ENCODE peak calls at places on chromosomes 7 and 10, in five cellular contexts. A, F, V, C and H are unnamed samples.
A peak's percentile ranks its signal among the peaks of the same experiment; 100 is the strongest.

GRCh38 chr10:92010026-92010713 is 86.6 kb downstream of the BTAF1 start:
- DNase-seq in V (no peak), F (no peak), C (no peak), A (no peak), H (no peak)

GRCh38 chr7:99092064-99092720 is 51.7 kb downstream of the SMURF1 start:
- DNase-seq in V (no peak), C (no peak), A (no peak), F (no peak), H (no peak)

GRCh38 chr10:95628786-95629185 is 27.7 kb downstream of the ALDH18A1 start:
- DNase-seq in C (no peak), A (no peak), V (no peak), F (no peak), H (no peak)

GRCh38 chr7:28442540-28443420 is 30.5 kb downstream of the CREB5 start:
- DNase-seq in C (no peak), A (no peak), V (no peak), F (no peak), H (no peak)

GRCh38 chr10:19332304-19332703 is 283.7 kb downstream of the MALRD1 start:
- DNase-seq in F (no peak), V (no peak), A (no peak), C (no peak), H (no peak)

GRCh38 chr7:128259131-128260056 is 18.3 kb downstream of the LEP start:
- DNase-seq in A (peak; percentile 58), V (peak; percentile 69), F (no peak), C (no peak), H (no peak)

GRCh38 chr10:65430979-65431378 is 1494.9 kb upstream of the LRRTM3 start:
- DNase-seq in V (no peak), C (no peak), A (no peak), F (no peak), H (no peak)

GRCh38 chr10:33273295-33274002 is 61.0 kb downstream of the NRP1 start:
- DNase-seq in C (peak; percentile 90), F (no peak), A (peak; percentile 90), V (no peak), H (peak; percentile 33)

GRCh38 chr10:13525683-13526082 is 3.1 kb downstream of the BEND7 start:
- DNase-seq in A (no peak), F (no peak), C (no peak), V (no peak), H (no peak)

GRCh38 chr7:80707318-80707717 is 68.9 kb downstream of the CD36 start:
- DNase-seq in C (no peak), F (no peak), V (no peak), A (no peak), H (no peak)

GRCh38 chr10:78655941-78656340 is 412.8 kb upstream of the ZMIZ1 start:
- DNase-seq in V (no peak), A (no peak), C (no peak), F (no peak), H (no peak)

GRCh38 chr10:24449334-24449740 is 240.4 kb downstream of the KIAA1217 start:
- DNase-seq in C (no peak), A (no peak), F (no peak), V (no peak), H (no peak)

GRCh38 chr10:86172296-86172695 is 194.3 kb downstream of the GRID1 start:
- DNase-seq in A (no peak), F (no peak), V (no peak), C (no peak), H (no peak)

GRCh38 chr10:5628366-5628765 is 38.0 kb downstream of the ASB13 start:
- DNase-seq in V (no peak), F (no peak), A (no peak), C (no peak), H (no peak)

GRCh38 chr10:72177454-72177853 is 38.4 kb upstream of the ANAPC16 start:
- DNase-seq in C (no peak), V (no peak), A (no peak), F (no peak), H (no peak)

GRCh38 chr7:141490474-141490873 is 60.7 kb upstream of the AGK start:
- DNase-seq in C (no peak), V (no peak), F (no peak), A (no peak), H (no peak)

GRCh38 chr7:47213276-47213675 is 368.6 kb downstream of the TNS3 start:
- DNase-seq in C (no peak), A (no peak), V (no peak), F (no peak), H (no peak)

GRCh38 chr10:79933961-79934360 is 14.9 kb downstream of the SFTPD start:
- DNase-seq in V (no peak), F (no peak), C (peak; percentile 72), A (no peak), H (no peak)

GRCh38 chr10:119116326-119116951 is 12.5 kb downstream of the DENND10 start:
- DNase-seq in V (no peak), F (no peak), C (no peak), A (no peak), H (no peak)

GRCh38 chr10:89327803-89328441 is at the start of gene IFIT3:
- DNase-seq in F (peak; percentile 32), V (no peak), C (peak; percentile 91), A (peak; percentile 37), H (no peak)

GRCh38 chr10:125375210-125375609 is 214.8 kb upstream of the CTBP2 start:
- DNase-seq in F (no peak), A (no peak), V (no peak), C (no peak), H (no peak)

GRCh38 chr10:87878664-87879459 is 15.4 kb downstream of the PTEN start:
- DNase-seq in A (no peak), V (no peak), C (peak; percentile 54), F (no peak), H (no peak)

GRCh38 chr7:14197280-14197679 is 207.8 kb upstream of the ETV1 start:
- DNase-seq in F (no peak), A (no peak), V (no peak), C (peak; percentile 41), H (no peak)

GRCh38 chr10:130769146-130770017 is 542.1 kb downstream of the TCERG1L start:
- DNase-seq in C (no peak), A (no peak), F (no peak), V (no peak), H (no peak)

GRCh38 chr10:50567384-50567783 is 56.4 kb downstream of the SGMS1 start:
- DNase-seq in A (no peak), V (no peak), F (no peak), C (no peak), H (no peak)

GRCh38 chr10:93383562-93383981 is 98.6 kb downstream of the MYOF start:
- DNase-seq in V (no peak), F (no peak), C (peak; percentile 91), A (no peak), H (no peak)

DNA sequence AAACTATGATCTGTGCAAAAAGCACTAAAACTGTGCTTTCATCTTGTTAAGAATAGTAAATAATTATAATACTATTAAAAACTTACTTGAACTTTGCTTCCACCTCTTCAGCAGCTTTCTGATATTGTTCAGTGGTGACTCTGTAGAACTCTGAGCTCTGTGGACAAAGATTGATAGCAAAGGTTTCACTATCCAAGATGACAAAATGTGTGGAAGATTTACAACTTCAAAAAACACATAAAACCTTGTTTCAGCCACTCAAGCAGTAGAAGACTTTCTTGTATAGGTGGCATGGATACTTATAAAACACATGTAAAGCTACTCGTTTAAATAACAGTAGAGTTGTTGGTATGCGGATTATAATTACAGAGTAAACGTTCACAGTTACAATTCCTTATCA is 243.6 kb downstream of the CHCHD3 start:
- DNase-seq in F (no peak), A (no peak), V (no peak), C (no peak), H (no peak)
- TF ChIP-seq CTCF in F (no peak), A (no peak), V (no peak), C (no peak), H (no peak)

GRCh38 chr10:76026176-76026771 is 594.9 kb downstream of the LRMDA start:
- DNase-seq in F (no peak), V (no peak), C (no peak), A (no peak), H (no peak)

GRCh38 chr10:76025124-76025477 is 593.7 kb downstream of the LRMDA start:
- DNase-seq in F (no peak), V (no peak), A (no peak), C (no peak), H (no peak)

GRCh38 chr10:76029782-76030181 is 598.4 kb downstream of the LRMDA start:
- DNase-seq in F (no peak), A (no peak), C (no peak), V (no peak), H (no peak)

GRCh38 chr10:76024460-76025123 is 593.2 kb downstream of the LRMDA start:
- DNase-seq in F (no peak), V (no peak), A (no peak), C (no peak), H (no peak)

DNA sequence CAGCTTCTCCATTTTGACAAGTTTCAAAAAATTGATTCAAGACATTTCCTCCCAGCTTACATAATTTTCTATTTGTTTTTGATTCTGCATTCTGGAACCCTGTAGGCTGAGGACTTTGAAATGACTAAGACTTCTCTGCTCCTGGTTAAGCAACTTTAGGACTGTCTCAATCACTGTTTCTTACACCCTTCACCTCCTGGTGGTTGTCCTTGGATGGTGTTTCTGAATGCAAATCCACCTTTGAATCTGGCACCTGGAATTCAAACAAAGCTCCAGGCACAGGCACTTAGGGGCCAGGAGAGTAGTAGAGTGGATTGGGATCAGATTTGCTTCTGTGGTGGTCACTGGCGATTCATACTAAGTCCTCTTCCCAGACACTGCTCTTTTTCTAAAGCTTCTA is 595.5 kb downstream of the LRMDA start:
- DNase-seq in C (no peak), A (no peak), V (no peak), F (no peak), H (no peak)
- TF ChIP-seq CTCF in C (peak; percentile 23), A (no peak), V (no peak), F (no peak), H (no peak)

GRCh38 chr7:42432644-42433043 is 195.6 kb upstream of the GLI3 start:
- DNase-seq in V (no peak), F (no peak), A (peak; percentile 14), C (no peak), H (no peak)

GRCh38 chr7:42429339-42429738 is 192.3 kb upstream of the GLI3 start:
- DNase-seq in C (no peak), A (peak; percentile 57), F (no peak), V (no peak), H (no peak)

GRCh38 chr7:42426163-42426562 is 189.2 kb upstream of the GLI3 start:
- DNase-seq in V (no peak), C (peak; percentile 59), A (no peak), F (no peak), H (no peak)

GRCh38 chr7:42431873-42432272 is 194.9 kb upstream of the GLI3 start:
- DNase-seq in C (no peak), A (no peak), V (no peak), F (no peak), H (no peak)
- TF ChIP-seq CTCF in C (no peak), A (no peak), V (no peak), F (no peak), H (no peak)

DNA sequence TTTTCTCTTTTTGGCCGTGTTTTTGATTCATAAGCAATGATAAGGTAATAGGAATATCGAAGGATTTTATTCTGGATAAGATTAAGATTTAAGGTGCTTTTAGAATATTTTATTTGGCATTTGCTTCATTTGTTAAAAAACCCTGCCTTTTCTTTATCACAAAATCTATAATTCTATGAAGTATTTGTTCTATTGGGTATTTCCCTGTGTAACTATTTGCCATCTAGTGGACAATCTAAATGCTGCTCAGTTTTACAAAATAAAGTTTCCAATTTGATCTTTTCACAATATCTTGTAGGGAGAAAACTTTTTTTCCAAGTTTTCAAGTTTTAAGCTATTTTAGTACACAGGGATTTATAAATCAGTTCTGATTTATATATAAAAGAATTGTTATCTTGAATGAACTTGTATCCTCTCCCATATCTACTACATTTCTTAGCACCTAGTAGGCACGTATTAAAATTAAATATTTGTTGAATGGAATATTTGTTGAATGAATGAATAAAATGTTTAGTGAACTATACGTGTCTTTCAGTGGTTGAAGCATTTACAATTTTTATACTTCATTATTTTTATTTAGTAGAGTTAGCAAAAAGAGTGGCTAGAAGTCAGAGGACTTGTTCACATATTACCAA is 26.5 kb downstream of the ANKRD7 start:
- DNase-seq in F (no peak), A (no peak), C (no peak), V (no peak), H (no peak)
- TF ChIP-seq CTCF in F (peak; percentile 8), A (no peak), C (peak; percentile 23), V (peak; percentile 67), H (no peak)